ENCODE peak calls at places on chromosomes 5 and 9, in five cellular contexts. One of them, this sample, is unnamed.

GRCh38 chr9:136430591-136431234 is 8.9 kb downstream of the INPP5E start:
- DNase-seq in stimulated activated naive CD8-positive, alpha-beta T cell treated with anti-CD3 and anti-CD28 coated beads, Interleukin-15, Interleukin-2, amounts not matched to agents 100 U/mL and 50 U/mL, for 24 hours: no peak
- DNase-seq in heart left ventricle: no peak
- DNase-seq in skeletal muscle cell: no peak
- DNase-seq in type B pancreatic cell: no peak
- DNase-seq in this sample: no peak

GRCh38 chr5:117318528-117318927 is 743.9 kb upstream of the SEMA6A start:
- DNase-seq in stimulated activated naive CD8-positive, alpha-beta T cell treated with anti-CD3 and anti-CD28 coated beads, Interleukin-15, Interleukin-2, amounts not matched to agents 100 U/mL and 50 U/mL, for 24 hours: no peak
- DNase-seq in heart left ventricle: no peak
- DNase-seq in skeletal muscle cell: no peak
- DNase-seq in type B pancreatic cell: no peak
- DNase-seq in this sample: peak

GRCh38 chr9:89598926-89599325 is 5.9 kb upstream of the GADD45G start:
- DNase-seq in stimulated activated naive CD8-positive, alpha-beta T cell treated with anti-CD3 and anti-CD28 coated beads, Interleukin-15, Interleukin-2, amounts not matched to agents 100 U/mL and 50 U/mL, for 24 hours: no peak
- DNase-seq in heart left ventricle: no peak
- DNase-seq in skeletal muscle cell: no peak
- DNase-seq in type B pancreatic cell: peak
- DNase-seq in this sample: no peak

GRCh38 chr5:78328585-78329173 is 31.7 kb upstream of the SCAMP1 start:
- DNase-seq in stimulated activated naive CD8-positive, alpha-beta T cell treated with anti-CD3 and anti-CD28 coated beads, Interleukin-15, Interleukin-2, amounts not matched to agents 100 U/mL and 50 U/mL, for 24 hours: no peak
- DNase-seq in heart left ventricle: no peak
- DNase-seq in skeletal muscle cell: peak
- DNase-seq in type B pancreatic cell: no peak
- DNase-seq in this sample: no peak

GRCh38 chr9:27535701-27536118 is 6.1 kb upstream of the MOB3B start:
- DNase-seq in stimulated activated naive CD8-positive, alpha-beta T cell treated with anti-CD3 and anti-CD28 coated beads, Interleukin-15, Interleukin-2, amounts not matched to agents 100 U/mL and 50 U/mL, for 24 hours: no peak
- DNase-seq in heart left ventricle: no peak
- DNase-seq in skeletal muscle cell: no peak
- DNase-seq in type B pancreatic cell: no peak
- DNase-seq in this sample: peak

GRCh38 chr9:120891255-120891954 is 14.4 kb upstream of the PHF19 start:
- DNase-seq in stimulated activated naive CD8-positive, alpha-beta T cell treated with anti-CD3 and anti-CD28 coated beads, Interleukin-15, Interleukin-2, amounts not matched to agents 100 U/mL and 50 U/mL, for 24 hours: peak
- DNase-seq in heart left ventricle: no peak
- DNase-seq in skeletal muscle cell: no peak
- DNase-seq in type B pancreatic cell: no peak
- DNase-seq in this sample: no peak

GRCh38 chr5:74916831-74917710 is 50.9 kb upstream of the FAM169A start:
- DNase-seq in stimulated activated naive CD8-positive, alpha-beta T cell treated with anti-CD3 and anti-CD28 coated beads, Interleukin-15, Interleukin-2, amounts not matched to agents 100 U/mL and 50 U/mL, for 24 hours: no peak
- DNase-seq in heart left ventricle: no peak
- DNase-seq in skeletal muscle cell: no peak
- DNase-seq in type B pancreatic cell: no peak
- DNase-seq in this sample: no peak

GRCh38 chr5:172524573-172525021 is 70.3 kb upstream of the SH3PXD2B start:
- DNase-seq in stimulated activated naive CD8-positive, alpha-beta T cell treated with anti-CD3 and anti-CD28 coated beads, Interleukin-15, Interleukin-2, amounts not matched to agents 100 U/mL and 50 U/mL, for 24 hours: no peak
- DNase-seq in heart left ventricle: no peak
- DNase-seq in skeletal muscle cell: no peak
- DNase-seq in type B pancreatic cell: peak
- DNase-seq in this sample: peak

GRCh38 chr9:89139450-89139849 is 39.2 kb downstream of the SHC3 start:
- DNase-seq in stimulated activated naive CD8-positive, alpha-beta T cell treated with anti-CD3 and anti-CD28 coated beads, Interleukin-15, Interleukin-2, amounts not matched to agents 100 U/mL and 50 U/mL, for 24 hours: no peak
- DNase-seq in heart left ventricle: no peak
- DNase-seq in skeletal muscle cell: no peak
- DNase-seq in type B pancreatic cell: no peak
- DNase-seq in this sample: no peak

GRCh38 chr5:163565931-163566608 is 60.7 kb downstream of the MAT2B start:
- DNase-seq in stimulated activated naive CD8-positive, alpha-beta T cell treated with anti-CD3 and anti-CD28 coated beads, Interleukin-15, Interleukin-2, amounts not matched to agents 100 U/mL and 50 U/mL, for 24 hours: peak
- DNase-seq in heart left ventricle: peak
- DNase-seq in skeletal muscle cell: no peak
- DNase-seq in type B pancreatic cell: no peak
- DNase-seq in this sample: peak

GRCh38 chr5:122726990-122727616 is 47.8 kb upstream of the SNX2 start:
- DNase-seq in stimulated activated naive CD8-positive, alpha-beta T cell treated with anti-CD3 and anti-CD28 coated beads, Interleukin-15, Interleukin-2, amounts not matched to agents 100 U/mL and 50 U/mL, for 24 hours: no peak
- DNase-seq in heart left ventricle: no peak
- DNase-seq in skeletal muscle cell: peak
- DNase-seq in type B pancreatic cell: no peak
- DNase-seq in this sample: no peak

GRCh38 chr5:158744226-158744625 is 355.5 kb downstream of the EBF1 start:
- DNase-seq in stimulated activated naive CD8-positive, alpha-beta T cell treated with anti-CD3 and anti-CD28 coated beads, Interleukin-15, Interleukin-2, amounts not matched to agents 100 U/mL and 50 U/mL, for 24 hours: no peak
- DNase-seq in heart left ventricle: no peak
- DNase-seq in skeletal muscle cell: no peak
- DNase-seq in type B pancreatic cell: no peak
- DNase-seq in this sample: no peak

GRCh38 chr5:122615832-122616231 is 159.0 kb upstream of the SNX2 start:
- DNase-seq in stimulated activated naive CD8-positive, alpha-beta T cell treated with anti-CD3 and anti-CD28 coated beads, Interleukin-15, Interleukin-2, amounts not matched to agents 100 U/mL and 50 U/mL, for 24 hours: no peak
- DNase-seq in heart left ventricle: no peak
- DNase-seq in skeletal muscle cell: no peak
- DNase-seq in type B pancreatic cell: no peak
- DNase-seq in this sample: no peak

GRCh38 chr9:78462616-78463015 is 165.7 kb downstream of the PSAT1 start:
- DNase-seq in stimulated activated naive CD8-positive, alpha-beta T cell treated with anti-CD3 and anti-CD28 coated beads, Interleukin-15, Interleukin-2, amounts not matched to agents 100 U/mL and 50 U/mL, for 24 hours: no peak
- DNase-seq in heart left ventricle: no peak
- DNase-seq in skeletal muscle cell: no peak
- DNase-seq in type B pancreatic cell: no peak
- DNase-seq in this sample: no peak

GRCh38 chr9:97698865-97699264 is 1.7 kb upstream of the XPA start:
- DNase-seq in stimulated activated naive CD8-positive, alpha-beta T cell treated with anti-CD3 and anti-CD28 coated beads, Interleukin-15, Interleukin-2, amounts not matched to agents 100 U/mL and 50 U/mL, for 24 hours: no peak
- DNase-seq in heart left ventricle: no peak
- DNase-seq in skeletal muscle cell: no peak
- DNase-seq in type B pancreatic cell: no peak
- DNase-seq in this sample: no peak

GRCh38 chr5:134175874-134176522 is 752 bp downstream of the SKP1 start:
- DNase-seq in stimulated activated naive CD8-positive, alpha-beta T cell treated with anti-CD3 and anti-CD28 coated beads, Interleukin-15, Interleukin-2, amounts not matched to agents 100 U/mL and 50 U/mL, for 24 hours: no peak
- DNase-seq in heart left ventricle: no peak
- DNase-seq in skeletal muscle cell: no peak
- DNase-seq in type B pancreatic cell: no peak
- DNase-seq in this sample: no peak

GRCh38 chr9:2570615-2571479 is 50.7 kb upstream of the VLDLR start:
- DNase-seq in stimulated activated naive CD8-positive, alpha-beta T cell treated with anti-CD3 and anti-CD28 coated beads, Interleukin-15, Interleukin-2, amounts not matched to agents 100 U/mL and 50 U/mL, for 24 hours: peak
- DNase-seq in heart left ventricle: peak
- DNase-seq in skeletal muscle cell: peak
- DNase-seq in type B pancreatic cell: no peak
- DNase-seq in this sample: no peak

GRCh38 chr5:151014680-151015343 is 5.6 kb upstream of the GPX3 start:
- DNase-seq in stimulated activated naive CD8-positive, alpha-beta T cell treated with anti-CD3 and anti-CD28 coated beads, Interleukin-15, Interleukin-2, amounts not matched to agents 100 U/mL and 50 U/mL, for 24 hours: no peak
- DNase-seq in heart left ventricle: no peak
- DNase-seq in skeletal muscle cell: no peak
- DNase-seq in type B pancreatic cell: no peak
- DNase-seq in this sample: no peak

GRCh38 chr9:38677660-38678303 is 42.2 kb downstream of the FAM240B start:
- DNase-seq in stimulated activated naive CD8-positive, alpha-beta T cell treated with anti-CD3 and anti-CD28 coated beads, Interleukin-15, Interleukin-2, amounts not matched to agents 100 U/mL and 50 U/mL, for 24 hours: no peak
- DNase-seq in heart left ventricle: peak
- DNase-seq in skeletal muscle cell: no peak
- DNase-seq in type B pancreatic cell: no peak
- DNase-seq in this sample: no peak

GRCh38 chr9:121807918-121808278 is 156.5 kb downstream of the DAB2IP start:
- DNase-seq in stimulated activated naive CD8-positive, alpha-beta T cell treated with anti-CD3 and anti-CD28 coated beads, Interleukin-15, Interleukin-2, amounts not matched to agents 100 U/mL and 50 U/mL, for 24 hours: no peak
- DNase-seq in heart left ventricle: no peak
- DNase-seq in skeletal muscle cell: no peak
- DNase-seq in type B pancreatic cell: no peak
- DNase-seq in this sample: peak

GRCh38 chr9:108746864-108747263 is 108.9 kb downstream of the ACTL7B start:
- DNase-seq in stimulated activated naive CD8-positive, alpha-beta T cell treated with anti-CD3 and anti-CD28 coated beads, Interleukin-15, Interleukin-2, amounts not matched to agents 100 U/mL and 50 U/mL, for 24 hours: no peak
- DNase-seq in heart left ventricle: no peak
- DNase-seq in skeletal muscle cell: no peak
- DNase-seq in type B pancreatic cell: no peak
- DNase-seq in this sample: no peak

GRCh38 chr9:133149130-133150015 is 14.3 kb downstream of the GBGT1 start:
- DNase-seq in stimulated activated naive CD8-positive, alpha-beta T cell treated with anti-CD3 and anti-CD28 coated beads, Interleukin-15, Interleukin-2, amounts not matched to agents 100 U/mL and 50 U/mL, for 24 hours: peak
- DNase-seq in heart left ventricle: peak
- DNase-seq in skeletal muscle cell: peak
- DNase-seq in type B pancreatic cell: peak
- DNase-seq in this sample: peak

GRCh38 chr5:12269164-12269563 is 364.9 kb upstream of the CTNND2 start:
- DNase-seq in stimulated activated naive CD8-positive, alpha-beta T cell treated with anti-CD3 and anti-CD28 coated beads, Interleukin-15, Interleukin-2, amounts not matched to agents 100 U/mL and 50 U/mL, for 24 hours: no peak
- DNase-seq in heart left ventricle: no peak
- DNase-seq in skeletal muscle cell: no peak
- DNase-seq in type B pancreatic cell: no peak
- DNase-seq in this sample: no peak

GRCh38 chr9:85895685-85896084 is 45.3 kb upstream of the NAA35 start:
- DNase-seq in stimulated activated naive CD8-positive, alpha-beta T cell treated with anti-CD3 and anti-CD28 coated beads, Interleukin-15, Interleukin-2, amounts not matched to agents 100 U/mL and 50 U/mL, for 24 hours: no peak
- DNase-seq in heart left ventricle: no peak
- DNase-seq in skeletal muscle cell: no peak
- DNase-seq in type B pancreatic cell: no peak
- DNase-seq in this sample: no peak

GRCh38 chr9:479951-480350 is 265.3 kb downstream of the DOCK8 start:
- DNase-seq in stimulated activated naive CD8-positive, alpha-beta T cell treated with anti-CD3 and anti-CD28 coated beads, Interleukin-15, Interleukin-2, amounts not matched to agents 100 U/mL and 50 U/mL, for 24 hours: no peak
- DNase-seq in heart left ventricle: no peak
- DNase-seq in skeletal muscle cell: no peak
- DNase-seq in type B pancreatic cell: no peak
- DNase-seq in this sample: no peak

GRCh38 chr9:69798737-69799136 is 21.9 kb upstream of the CFAP95 start:
- DNase-seq in stimulated activated naive CD8-positive, alpha-beta T cell treated with anti-CD3 and anti-CD28 coated beads, Interleukin-15, Interleukin-2, amounts not matched to agents 100 U/mL and 50 U/mL, for 24 hours: no peak
- DNase-seq in heart left ventricle: no peak
- DNase-seq in skeletal muscle cell: no peak
- DNase-seq in type B pancreatic cell: no peak
- DNase-seq in this sample: no peak

GRCh38 chr9:3205421-3206095 is 320.2 kb downstream of the RFX3 start:
- DNase-seq in stimulated activated naive CD8-positive, alpha-beta T cell treated with anti-CD3 and anti-CD28 coated beads, Interleukin-15, Interleukin-2, amounts not matched to agents 100 U/mL and 50 U/mL, for 24 hours: no peak
- DNase-seq in heart left ventricle: no peak
- DNase-seq in skeletal muscle cell: no peak
- DNase-seq in type B pancreatic cell: no peak
- DNase-seq in this sample: no peak

This sample was measured in endodermal cell.